ENCODE peak calls at places on chromosomes 2 and 18, in six cellular contexts. W is CD4-positive, CD25-positive, alpha-beta regulatory T cell; L is upper lobe of right lung; V is astrocyte; N is CD8-positive, alpha-beta memory T cell; Y is aorta. E is an unnamed sample.

GRCh38 chr2:72932805-72933204 is 15.5 kb downstream of the EMX1 start:
- DNase-seq in Y (peak; percentile 37), L (no peak), V (no peak), W (no peak), N (no peak), E (no peak)

GRCh38 chr2:159933727-159934049 is 128.7 kb downstream of the PLA2R1 start:
- DNase-seq in L (no peak), W (no peak), N (no peak), V (no peak), Y (no peak), E (no peak)

GRCh38 chr2:102439065-102439695 is 16.2 kb downstream of the IL18RAP start:
- DNase-seq in V (peak; percentile 73), N (no peak), W (no peak), Y (no peak), L (no peak), E (peak; percentile 45)

GRCh38 chr2:437772-438393 is 150.0 kb upstream of the ALKAL2 start:
- DNase-seq in L (no peak), V (no peak), N (peak; percentile 82), W (peak; percentile 75), Y (no peak), E (no peak)

GRCh38 chr18:54127759-54128378 is 96.6 kb downstream of the MBD2 start:
- DNase-seq in W (peak; percentile 22), L (no peak), Y (no peak), N (no peak), V (no peak), E (no peak)

GRCh38 chr18:35122586-35123224 is 81.5 kb downstream of the MAPRE2 start:
- DNase-seq in L (no peak), Y (no peak), V (no peak), N (peak; percentile 27), W (peak; percentile 11), E (no peak)

GRCh38 chr2:71082402-71083252 is 14.2 kb downstream of the NAGK start:
- DNase-seq in V (no peak), L (no peak), Y (no peak), W (no peak), N (no peak), E (no peak)

GRCh38 chr2:74181739-74182138 is 3.1 kb upstream of the MOB1A start:
- DNase-seq in V (no peak), L (no peak), N (no peak), Y (no peak), W (no peak), E (no peak)

GRCh38 chr2:222506230-222506934 is 82.0 kb downstream of the SGPP2 start:
- DNase-seq in N (no peak), V (no peak), Y (no peak), L (no peak), W (no peak), E (no peak)

GRCh38 chr2:85810376-85811172 is 56.8 kb downstream of the ATOH8 start:
- DNase-seq in N (no peak), V (no peak), Y (no peak), W (no peak), L (no peak), E (peak; percentile 84)

GRCh38 chr2:218999021-218999880 is 6.0 kb upstream of the CRYBA2 start:
- DNase-seq in L (no peak), V (no peak), N (no peak), W (no peak), Y (no peak), E (no peak)

GRCh38 chr2:185687967-185688366 is 50.6 kb upstream of the FSIP2 start:
- DNase-seq in V (no peak), Y (no peak), W (no peak), L (no peak), N (no peak), E (no peak)

GRCh38 chr2:96239091-96239490 is 26.7 kb downstream of the TMEM127 start:
- DNase-seq in L (no peak), Y (no peak), V (no peak), N (no peak), W (no peak), E (no peak)

GRCh38 chr2:70087703-70088507 is 628 bp downstream of the PCBP1 start:
- DNase-seq in N (no peak), L (peak; percentile 85), W (peak; percentile 68), V (no peak), Y (peak; percentile 83), E (no peak)

GRCh38 chr18:31664101-31664500 is 20.3 kb downstream of the B4GALT6 start:
- DNase-seq in N (no peak), L (no peak), V (no peak), Y (no peak), W (no peak), E (no peak)

GRCh38 chr18:23115683-23116096 is 19.6 kb upstream of the CABLES1 start:
- DNase-seq in L (no peak), V (peak; percentile 98), W (no peak), N (no peak), Y (no peak), E (no peak)

GRCh38 chr18:63186934-63187574 is 132.5 kb downstream of the BCL2 start:
- DNase-seq in Y (no peak), N (no peak), L (no peak), W (no peak), V (no peak), E (no peak)

DNA sequence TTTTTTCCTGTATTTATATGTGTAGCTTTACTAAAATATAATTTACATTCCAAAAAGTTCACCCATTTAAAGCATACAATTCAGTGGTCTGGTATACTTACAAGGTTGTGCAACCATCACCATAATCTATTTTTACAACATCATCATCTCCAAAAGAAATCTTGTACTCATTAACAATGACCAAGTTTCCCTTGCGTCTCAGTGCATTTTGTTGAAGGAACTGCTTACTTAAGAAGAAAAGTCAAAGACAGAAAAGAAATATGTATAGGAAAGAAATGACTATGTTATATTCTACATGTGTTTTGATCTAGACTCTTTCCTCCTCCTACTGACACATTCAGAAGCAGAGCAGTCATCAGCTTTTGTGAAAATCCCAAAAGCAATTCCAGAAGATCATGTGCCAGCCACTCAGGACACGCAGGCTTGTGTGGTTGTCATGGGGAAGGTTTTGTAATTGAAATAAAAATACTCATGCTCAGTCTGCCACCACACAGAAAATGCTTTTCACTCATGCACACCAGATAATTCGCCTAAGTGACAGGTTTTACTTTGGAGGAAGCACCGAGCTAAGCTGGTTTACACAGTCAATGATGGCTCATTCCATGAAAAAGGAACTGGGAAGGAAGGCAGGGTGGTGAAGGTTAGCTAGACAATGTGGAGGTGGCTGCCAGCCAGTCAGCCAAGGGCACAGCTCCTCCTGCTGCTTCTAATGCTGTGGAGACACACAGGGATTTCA is 158.5 kb upstream of the REV1 start:
- DNase-seq in Y (no peak), L (no peak), N (no peak), W (no peak), V (peak; percentile 70), E (no peak)
- H3K27me3 ChIP-seq in Y (no peaks in the 10 kb centered on the region), L (no peaks in the 10 kb centered on the region), N (no peaks in the 10 kb centered on the region), W (no peaks in the 10 kb centered on the region), V (no peaks in the 10 kb centered on the region), E (no peaks in the 10 kb centered on the region)

DNA sequence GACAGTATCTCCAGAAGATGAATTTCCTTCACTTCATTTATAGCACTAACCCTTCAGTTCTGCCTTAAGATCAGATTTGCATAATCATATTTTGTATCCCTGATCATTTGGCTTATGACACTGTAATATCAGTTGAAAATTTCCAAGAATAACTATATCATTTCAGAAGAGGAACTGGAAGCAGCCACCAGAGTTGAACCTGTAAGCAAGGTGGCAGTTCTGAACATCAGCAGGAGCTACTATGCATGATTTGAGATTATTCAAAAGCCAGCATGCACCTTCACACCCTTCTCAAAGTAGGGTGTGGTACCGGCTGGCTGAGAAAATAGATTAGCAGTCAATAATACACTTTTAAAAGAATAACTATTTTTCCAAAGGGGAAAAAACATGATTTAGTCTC is 328.2 kb downstream of the DLGAP1 start:
- DNase-seq in Y (no peak), V (no peak), N (no peak), W (no peak), L (no peak), E (no peak)
- H3K27me3 ChIP-seq in Y (no peaks in the 10 kb centered on the region), V (no peaks in the 10 kb centered on the region), N (no peaks in the 10 kb centered on the region), W (peaks cover 1% of the 10 kb centered on the region), L (no peaks in the 10 kb centered on the region), E (no peaks in the 10 kb centered on the region)

DNA sequence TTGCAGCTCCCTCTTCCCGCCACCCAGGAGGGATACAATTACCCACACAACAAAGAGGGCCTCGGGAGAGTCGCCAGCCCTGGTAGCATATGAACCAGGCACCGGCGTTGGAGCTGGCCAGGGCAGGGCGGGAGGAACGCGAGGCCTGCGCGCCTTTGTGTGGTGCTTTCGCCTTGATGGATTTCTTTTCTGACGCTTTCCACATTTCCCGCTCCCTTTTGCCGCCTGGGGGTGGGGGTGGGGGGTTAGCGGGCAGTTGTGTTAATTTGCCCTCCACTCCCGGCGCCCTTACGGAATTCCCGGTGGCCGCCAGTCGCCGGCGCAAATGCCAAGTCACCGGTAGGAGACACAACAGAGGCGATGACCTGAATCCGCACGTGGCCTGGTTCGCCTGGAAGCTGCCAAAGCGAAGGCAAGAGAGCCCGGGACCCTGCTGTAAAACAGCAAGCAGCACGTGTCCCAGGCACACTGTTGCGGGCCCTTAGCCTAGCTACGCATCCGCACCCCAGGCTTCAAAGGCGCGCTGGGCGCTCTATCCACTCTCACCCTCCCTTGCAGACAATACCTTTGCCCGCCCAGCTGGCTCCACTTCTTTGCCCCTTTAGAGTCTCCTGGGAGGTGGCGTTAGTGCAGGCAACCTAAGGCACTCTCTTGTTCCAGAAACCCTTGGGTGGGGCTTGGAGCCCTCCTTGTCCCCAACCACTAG is 3.4 kb downstream of the GAD1 start:
- DNase-seq in L (no peak), W (peak; percentile 29), N (no peak), V (no peak), Y (no peak), E (no peak)
- H3K27me3 ChIP-seq in L (peaks cover 98% of the 10 kb centered on the region), W (peaks cover 40% of the 10 kb centered on the region), N (peaks cover 73% of the 10 kb centered on the region), V (peaks cover 80% of the 10 kb centered on the region), Y (no peaks in the 10 kb centered on the region), E (peaks cover 4% of the 10 kb centered on the region)

DNA sequence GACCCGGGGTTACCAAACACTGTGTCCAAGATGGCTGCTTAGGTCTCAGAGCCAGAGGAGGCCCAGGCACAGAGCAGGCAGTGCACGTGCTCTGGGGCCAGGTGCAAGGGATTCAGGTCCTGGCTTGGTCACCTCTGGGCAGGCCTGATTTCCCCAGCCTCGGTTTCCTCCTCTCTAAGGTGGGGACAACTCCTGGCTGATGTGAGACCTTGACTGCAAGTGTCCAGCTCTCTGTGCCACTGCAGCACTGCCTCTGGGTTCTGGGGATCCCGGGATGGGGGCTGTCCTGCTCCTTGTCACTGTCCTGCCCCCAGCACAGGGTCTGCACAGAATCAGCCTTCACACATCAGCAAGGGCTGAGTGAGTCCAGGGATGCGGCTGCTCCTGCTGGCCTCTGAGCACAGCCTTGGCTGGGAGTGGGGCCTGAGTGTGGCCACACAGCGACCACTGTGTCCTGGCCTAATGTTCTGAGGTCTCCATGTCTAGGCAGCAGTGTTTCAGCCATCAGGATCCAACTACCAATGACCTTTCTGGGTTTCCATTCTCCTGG is 170.2 kb upstream of the HDAC4 start:
- DNase-seq in L (peak; percentile 37), V (no peak), N (no peak), Y (peak; percentile 32), W (no peak), E (no peak)
- H3K27me3 ChIP-seq in L (no peaks in the 10 kb centered on the region), V (no peaks in the 10 kb centered on the region), N (no peaks in the 10 kb centered on the region), Y (no peaks in the 10 kb centered on the region), W (no peaks in the 10 kb centered on the region), E (no peaks in the 10 kb centered on the region)

E was measured in esophagus muscularis mucosa.